ENCODE peak calls at places on chromosome 17, in eight cellular contexts. Y, K, U, D, W, X, O and L are unnamed samples.

GRCh38 chr17:69960755-69961154 is 114.3 kb upstream of the KCNJ16 start:
- DNase-seq in O (no peak), X (no peak), W (no peak), U (peak; percentile 21), D (no peak), K (peak; percentile 39), Y (no peak), L (peak; percentile 1)

GRCh38 chr17:18190629-18191028 is 7.0 kb downstream of the ALKBH5 start:
- DNase-seq in U (no peak), O (no peak), K (no peak), Y (no peak), X (no peak), W (no peak), D (no peak), L (no peak)

GRCh38 chr17:79658811-79659207 is 48.0 kb upstream of the RBFOX3 start:
- DNase-seq in O (peak; percentile 53), K (no peak), X (peak; percentile 39), Y (peak; percentile 77), D (peak; percentile 83), U (no peak), W (no peak), L (no peak)

GRCh38 chr17:9839433-9839832 is 13.7 kb downstream of the GLP2R start:
- DNase-seq in O (no peak), D (peak; percentile 74), W (no peak), Y (no peak), X (no peak), U (no peak), K (no peak), L (no peak)

GRCh38 chr17:39164675-39165143 is 1.3 kb downstream of the ARL5C start:
- DNase-seq in U (peak; percentile 90), Y (peak; percentile 93), O (peak; percentile 74), D (peak; percentile 99), K (peak; percentile 90), W (peak; percentile 74), X (peak; percentile 73), L (peak; percentile 42)

GRCh38 chr17:75181608-75182318 is 996 bp downstream of the SUMO2 start:
- DNase-seq in U (peak; percentile 23), W (peak; percentile 51), D (no peak), X (no peak), Y (peak; percentile 50), O (no peak), K (no peak), L (no peak)

GRCh38 chr17:19460695-19461094 is 49.7 kb downstream of the RNF112 start:
- DNase-seq in X (no peak), D (peak; percentile 75), U (peak; percentile 37), W (no peak), O (no peak), K (no peak), Y (no peak), L (no peak)

GRCh38 chr17:3965123-3965800 is 1.0 kb upstream of the ATP2A3 start:
- DNase-seq in Y (peak; percentile 79), W (peak; percentile 83), D (peak; percentile 92), X (peak; percentile 20), O (peak; percentile 64), K (peak; percentile 60), U (peak; percentile 66), L (no peak)

GRCh38 chr17:82734987-82735866 is at the start of gene FN3K:
- DNase-seq in X (peak; percentile 50), U (peak; percentile 47), O (peak; percentile 66), W (no peak), D (peak; percentile 82), K (peak; percentile 71), Y (peak; percentile 91), L (no peak)

GRCh38 chr17:60573139-60573975 is 26.6 kb upstream of the PPM1D start:
- DNase-seq in K (no peak), O (no peak), D (no peak), W (no peak), Y (no peak), U (no peak), X (no peak), L (no peak)

GRCh38 chr17:50925296-50925891 is 59.2 kb upstream of the TOB1 start:
- DNase-seq in U (no peak), W (no peak), K (no peak), Y (no peak), X (no peak), O (no peak), D (peak; percentile 80), L (no peak)

GRCh38 chr17:28328325-28328724 is 6.9 kb downstream of the IFT20 start:
- DNase-seq in W (no peak), K (no peak), X (no peak), O (no peak), Y (peak; percentile 46), D (peak; percentile 24), U (no peak), L (no peak)

GRCh38 chr17:72297326-72298115 is 176.7 kb downstream of the SOX9 start:
- DNase-seq in K (peak; percentile 17), U (peak; percentile 61), X (no peak), O (no peak), W (no peak), D (no peak), Y (no peak), L (no peak)

GRCh38 chr17:4331614-4332013 is 34.9 kb downstream of the UBE2G1 start:
- DNase-seq in U (no peak), X (no peak), K (no peak), D (no peak), O (no peak), W (no peak), Y (peak; percentile 30), L (no peak)

GRCh38 chr17:31388770-31389672 is 2.5 kb upstream of the RAB11FIP4 start:
- DNase-seq in O (peak; percentile 69), X (peak; percentile 55), K (peak; percentile 32), Y (peak; percentile 70), D (peak; percentile 83), W (no peak), U (no peak), L (no peak)

GRCh38 chr17:28317965-28318758 is 838 bp upstream of the TMEM97 start:
- DNase-seq in U (no peak), O (peak; percentile 31), D (peak; percentile 54), X (peak; percentile 36), K (no peak), W (no peak), Y (peak; percentile 64), L (no peak)

GRCh38 chr17:17036520-17036998 is 5.7 kb upstream of the MPRIP start:
- DNase-seq in D (no peak), Y (no peak), W (peak; percentile 76), O (no peak), K (no peak), X (no peak), U (peak; percentile 67), L (no peak)

GRCh38 chr17:28883967-28884702 is 13.4 kb downstream of the FLOT2 start:
- DNase-seq in D (no peak), W (no peak), X (no peak), K (no peak), O (no peak), U (no peak), Y (no peak), L (no peak)

GRCh38 chr17:83079340-83079747 is at the start of gene METRNL:
- DNase-seq in W (peak; percentile 70), K (peak; percentile 81), X (peak; percentile 58), U (peak; percentile 72), Y (peak; percentile 87), O (peak; percentile 67), D (peak; percentile 82), L (no peak)

GRCh38 chr17:61218438-61218837 is 181.2 kb upstream of the TBX2 start:
- DNase-seq in D (no peak), Y (no peak), X (no peak), K (no peak), O (no peak), U (no peak), W (no peak), L (no peak)

GRCh38 chr17:15463363-15463762 is 4.1 kb downstream of the CDRT4 start:
- DNase-seq in U (peak; percentile 45), W (no peak), Y (peak; percentile 33), X (no peak), O (no peak), K (no peak), D (peak; percentile 55), L (peak; percentile 28)

DNA sequence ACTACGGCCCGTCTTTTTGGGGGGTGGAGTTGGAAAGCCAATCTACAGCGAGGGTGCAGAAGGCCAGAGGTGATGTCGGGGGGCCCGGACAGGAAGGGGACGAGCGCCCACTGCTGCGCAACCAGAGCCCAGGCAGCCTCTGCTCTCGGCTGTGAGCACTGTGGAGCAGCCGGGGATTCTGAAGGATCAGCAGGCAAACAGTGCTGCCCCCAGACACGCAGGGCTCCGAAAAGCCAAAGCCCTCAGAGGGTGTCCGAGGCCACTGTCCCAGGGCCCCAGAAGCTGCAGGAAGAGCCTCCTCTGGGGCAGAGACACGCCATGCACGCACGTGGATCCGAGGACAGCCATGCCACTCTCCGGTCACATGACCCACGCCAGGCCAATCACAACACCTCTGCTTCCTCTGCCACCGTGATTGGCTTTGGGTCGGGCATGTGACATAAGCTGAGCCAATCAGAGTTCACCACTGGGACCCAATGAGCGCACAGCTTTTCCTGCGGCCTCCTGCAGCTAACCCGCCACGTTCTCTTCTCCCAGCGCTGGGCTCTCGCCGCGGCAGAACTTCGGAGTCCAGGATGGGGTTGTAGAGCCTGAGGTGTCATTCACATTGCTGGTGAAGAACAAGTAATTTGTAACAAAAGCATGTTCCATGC is 40.7 kb downstream of the ACTG1 start:
- DNase-seq in X (no peak), D (peak; percentile 81), O (no peak), Y (peak; percentile 47), W (no peak), U (peak; percentile 94), K (no peak), L (no peak)
- TF ChIP-seq CTCF in X (no peak), D (peak; percentile 14), O (no peak), Y (no peak), W (no peak), U (peak; percentile 70), K (peak; percentile 13), L (no peak)

GRCh38 chr17:40313660-40314556 is 4.9 kb downstream of the RARA start:
- DNase-seq in W (no peak), K (no peak), Y (no peak), O (no peak), D (no peak), X (no peak), U (no peak), L (no peak)
- TF ChIP-seq CTCF in W (no peak), K (no peak), Y (no peak), O (no peak), D (no peak), X (no peak), U (no peak), L (no peak)

GRCh38 chr17:30372755-30373154 is 6.0 kb upstream of the CPD start:
- DNase-seq in K (no peak), W (no peak), U (no peak), Y (no peak), O (no peak), X (no peak), D (no peak), L (no peak)
- TF ChIP-seq CTCF in K (no peak), W (no peak), U (no peak), Y (no peak), O (no peak), X (no peak), D (peak; percentile 54), L (no peak)

DNA sequence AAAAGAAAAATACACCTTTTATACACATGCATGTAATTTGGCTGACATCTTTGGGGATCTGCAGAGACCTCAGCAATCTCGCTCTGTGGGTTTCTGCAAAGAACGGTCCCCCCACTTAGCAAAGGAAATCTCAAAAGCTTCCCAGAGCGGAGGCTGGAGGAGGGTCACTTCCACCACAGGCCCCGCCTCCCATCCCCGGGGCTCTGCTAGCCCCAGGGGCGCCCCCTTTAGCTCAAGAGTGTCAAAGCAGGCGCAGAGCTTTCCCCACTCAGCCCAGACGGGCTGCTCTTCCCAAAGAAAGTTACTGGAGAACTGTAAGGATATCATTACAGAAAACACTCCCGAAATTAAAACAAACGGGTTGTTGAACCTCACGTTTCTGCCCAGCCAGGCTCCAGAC is 11.4 kb downstream of the SLC13A5 start:
- DNase-seq in X (peak; percentile 58), W (no peak), Y (peak; percentile 86), K (no peak), U (no peak), O (peak; percentile 82), D (peak; percentile 87), L (no peak)
- TF ChIP-seq CTCF in X (peak; percentile 50), W (peak; percentile 37), Y (peak; percentile 72), K (peak; percentile 32), U (no peak), O (peak; percentile 20), D (peak; percentile 84), L (peak; percentile 19)